ENCODE peak calls at places on chromosomes 3 and 15, in six cellular contexts. One of them, this sample, is unnamed.

GRCh38 chr3:150436161-150436560 is 28.1 kb downstream of the TSC22D2 start:
- DNase-seq in breast epithelium: no peak
- DNase-seq in K562: no peak
- DNase-seq in prostate gland: no peak
- DNase-seq in transverse colon: no peak
- DNase-seq in HCT116: no peak
- DNase-seq in this sample: no peak

GRCh38 chr3:42050126-42050525 is 41.0 kb upstream of the TRAK1 start:
- DNase-seq in breast epithelium: no peak
- DNase-seq in K562: no peak
- DNase-seq in prostate gland: no peak
- DNase-seq in transverse colon: no peak
- DNase-seq in HCT116: no peak
- DNase-seq in this sample: no peak

GRCh38 chr3:1235526-1236120 is 142.8 kb downstream of the CNTN6 start:
- DNase-seq in breast epithelium: no peak
- DNase-seq in K562: no peak
- DNase-seq in prostate gland: no peak
- DNase-seq in transverse colon: no peak
- DNase-seq in HCT116: no peak
- DNase-seq in this sample: no peak

GRCh38 chr3:53045107-53045783 is 628 bp downstream of the SFMBT1 start:
- DNase-seq in breast epithelium: no peak
- DNase-seq in K562: peak
- DNase-seq in prostate gland: peak
- DNase-seq in transverse colon: peak
- DNase-seq in HCT116: no peak
- DNase-seq in this sample: peak

GRCh38 chr3:65342084-65342683 is 654.4 kb upstream of the ADAMTS9 start:
- DNase-seq in breast epithelium: peak
- DNase-seq in K562: peak
- DNase-seq in prostate gland: peak
- DNase-seq in transverse colon: peak
- DNase-seq in HCT116: peak
- DNase-seq in this sample: peak

GRCh38 chr3:112357888-112358287 is 24.9 kb downstream of the CD200 start:
- DNase-seq in breast epithelium: no peak
- DNase-seq in K562: no peak
- DNase-seq in prostate gland: no peak
- DNase-seq in transverse colon: no peak
- DNase-seq in HCT116: no peak
- DNase-seq in this sample: no peak

GRCh38 chr15:42045211-42045615 is 24.4 kb upstream of the PLA2G4E start:
- DNase-seq in breast epithelium: no peak
- DNase-seq in K562: peak
- DNase-seq in prostate gland: no peak
- DNase-seq in transverse colon: no peak
- DNase-seq in HCT116: no peak
- DNase-seq in this sample: no peak

GRCh38 chr15:27725733-27726132 is 373.4 kb downstream of the OCA2 start:
- DNase-seq in breast epithelium: no peak
- DNase-seq in K562: no peak
- DNase-seq in prostate gland: no peak
- DNase-seq in transverse colon: no peak
- DNase-seq in HCT116: no peak
- DNase-seq in this sample: no peak

GRCh38 chr3:157700405-157700804 is 197.2 kb upstream of the VEPH1 start:
- DNase-seq in breast epithelium: no peak
- DNase-seq in K562: no peak
- DNase-seq in prostate gland: no peak
- DNase-seq in transverse colon: no peak
- DNase-seq in HCT116: peak
- DNase-seq in this sample: no peak

GRCh38 chr15:27092404-27092803 is 121.4 kb downstream of the GABRG3 start:
- DNase-seq in breast epithelium: no peak
- DNase-seq in K562: no peak
- DNase-seq in prostate gland: no peak
- DNase-seq in transverse colon: no peak
- DNase-seq in HCT116: no peak
- DNase-seq in this sample: no peak

GRCh38 chr3:87136066-87136596 is 91.0 kb upstream of the CHMP2B start:
- DNase-seq in breast epithelium: no peak
- DNase-seq in K562: no peak
- DNase-seq in prostate gland: no peak
- DNase-seq in transverse colon: no peak
- DNase-seq in HCT116: no peak
- DNase-seq in this sample: no peak

GRCh38 chr3:184361532-184361931 is at the start of the genes CLCN2 and POLR2H:
- DNase-seq in breast epithelium: no peak
- DNase-seq in K562: peak
- DNase-seq in prostate gland: peak
- DNase-seq in transverse colon: peak
- DNase-seq in HCT116: no peak
- DNase-seq in this sample: peak

GRCh38 chr3:71816141-71816540 is 31.2 kb upstream of the PROK2 start:
- DNase-seq in breast epithelium: no peak
- DNase-seq in K562: no peak
- DNase-seq in prostate gland: no peak
- DNase-seq in transverse colon: no peak
- DNase-seq in HCT116: no peak
- DNase-seq in this sample: no peak

GRCh38 chr15:85330941-85331588 is 49.3 kb upstream of the AKAP13 start:
- DNase-seq in breast epithelium: peak
- DNase-seq in K562: peak
- DNase-seq in prostate gland: peak
- DNase-seq in transverse colon: peak
- DNase-seq in HCT116: peak
- DNase-seq in this sample: peak

GRCh38 chr15:95202569-95203349 is 971.4 kb downstream of the MCTP2 start:
- DNase-seq in breast epithelium: no peak
- DNase-seq in K562: no peak
- DNase-seq in prostate gland: no peak
- DNase-seq in transverse colon: no peak
- DNase-seq in HCT116: no peak
- DNase-seq in this sample: no peak

GRCh38 chr15:39474657-39475056 is 106.2 kb upstream of the THBS1 start:
- DNase-seq in breast epithelium: no peak
- DNase-seq in K562: no peak
- DNase-seq in prostate gland: no peak
- DNase-seq in transverse colon: no peak
- DNase-seq in HCT116: no peak
- DNase-seq in this sample: no peak

GRCh38 chr3:197512691-197513571 is 42.8 kb downstream of the BDH1 start:
- DNase-seq in breast epithelium: no peak
- DNase-seq in K562: no peak
- DNase-seq in prostate gland: no peak
- DNase-seq in transverse colon: no peak
- DNase-seq in HCT116: no peak
- DNase-seq in this sample: no peak

GRCh38 chr15:63971427-63971805 is 74.9 kb downstream of the DAPK2 start:
- DNase-seq in breast epithelium: no peak
- DNase-seq in K562: peak
- DNase-seq in prostate gland: no peak
- DNase-seq in transverse colon: peak
- DNase-seq in HCT116: no peak
- DNase-seq in this sample: no peak

GRCh38 chr3:124860599-124860998 is 26.6 kb downstream of the ITGB5 start:
- DNase-seq in breast epithelium: peak
- DNase-seq in K562: no peak
- DNase-seq in prostate gland: peak
- DNase-seq in transverse colon: peak
- DNase-seq in HCT116: peak
- DNase-seq in this sample: peak

GRCh38 chr15:80107774-80108173 is 45.0 kb upstream of the FAH start:
- DNase-seq in breast epithelium: no peak
- DNase-seq in K562: no peak
- DNase-seq in prostate gland: no peak
- DNase-seq in transverse colon: no peak
- DNase-seq in HCT116: no peak
- DNase-seq in this sample: no peak

GRCh38 chr15:39591141-39591895 is 10.4 kb downstream of the THBS1 start:
- DNase-seq in breast epithelium: no peak
- DNase-seq in K562: no peak
- DNase-seq in prostate gland: no peak
- DNase-seq in transverse colon: peak
- DNase-seq in HCT116: no peak
- DNase-seq in this sample: no peak

GRCh38 chr3:169241575-169241927 is 422.0 kb downstream of the MECOM start:
- DNase-seq in breast epithelium: no peak
- DNase-seq in K562: no peak
- DNase-seq in prostate gland: no peak
- DNase-seq in transverse colon: no peak
- DNase-seq in HCT116: no peak
- DNase-seq in this sample: no peak

GRCh38 chr3:102180291-102180931 is 254.4 kb upstream of the ZPLD1 start:
- DNase-seq in breast epithelium: no peak
- DNase-seq in K562: no peak
- DNase-seq in prostate gland: no peak
- DNase-seq in transverse colon: no peak
- DNase-seq in HCT116: no peak
- DNase-seq in this sample: no peak

GRCh38 chr3:64103131-64103530 is 79.8 kb upstream of the PSMD6 start:
- DNase-seq in breast epithelium: no peak
- DNase-seq in K562: no peak
- DNase-seq in prostate gland: no peak
- DNase-seq in transverse colon: no peak
- DNase-seq in HCT116: no peak
- DNase-seq in this sample: no peak

GRCh38 chr3:62159693-62160092 is 213.7 kb downstream of the FEZF2 start:
- DNase-seq in breast epithelium: no peak
- DNase-seq in K562: no peak
- DNase-seq in prostate gland: peak
- DNase-seq in transverse colon: peak
- DNase-seq in HCT116: no peak
- DNase-seq in this sample: peak

GRCh38 chr3:113111308-113111707 is 100.0 kb upstream of the BOC start:
- DNase-seq in breast epithelium: no peak
- DNase-seq in K562: no peak
- DNase-seq in prostate gland: no peak
- DNase-seq in transverse colon: no peak
- DNase-seq in HCT116: no peak
- DNase-seq in this sample: no peak

GRCh38 chr3:18489939-18490338 is 64.8 kb upstream of the SATB1 start:
- DNase-seq in breast epithelium: no peak
- DNase-seq in K562: no peak
- DNase-seq in prostate gland: no peak
- DNase-seq in transverse colon: no peak
- DNase-seq in HCT116: no peak
- DNase-seq in this sample: no peak

DNA sequence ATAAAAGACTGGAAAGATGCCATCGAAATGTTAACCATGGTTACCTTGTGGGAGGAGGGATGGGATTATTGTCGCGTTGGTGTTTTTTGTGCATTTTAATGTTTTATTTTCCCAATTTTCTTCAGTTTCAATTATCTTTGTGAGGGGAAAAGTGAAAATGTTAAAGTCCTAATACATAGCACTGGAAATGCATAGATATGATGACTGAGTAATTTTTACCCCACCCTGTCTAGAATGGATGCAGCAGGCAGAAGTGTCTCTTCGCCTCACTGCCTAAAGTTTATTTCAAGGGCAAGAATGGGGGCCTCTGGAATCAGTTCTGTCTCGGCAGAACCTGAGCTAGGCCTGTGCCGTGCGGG is 11.5 kb downstream of the FOXL2 start:
- DNase-seq in breast epithelium: no peak
- DNase-seq in K562: no peak
- DNase-seq in prostate gland: no peak
- DNase-seq in transverse colon: no peak
- DNase-seq in HCT116: no peak
- DNase-seq in this sample: no peak
- H3K4me3 ChIP-seq in breast epithelium: no peak
- H3K4me3 ChIP-seq in K562: peak
- H3K4me3 ChIP-seq in prostate gland: no peak
- H3K4me3 ChIP-seq in transverse colon: no peak
- H3K4me3 ChIP-seq in HCT116: peak
- H3K4me3 ChIP-seq in this sample: peak

GRCh38 chr15:55993111-55993803 is at the start of gene NEDD4:
- DNase-seq in breast epithelium: peak
- DNase-seq in K562: peak
- DNase-seq in prostate gland: peak
- DNase-seq in transverse colon: peak
- DNase-seq in HCT116: peak
- DNase-seq in this sample: peak
- TF ChIP-seq POLR2A in breast epithelium: no peak
- TF ChIP-seq POLR2A in K562: peak
- TF ChIP-seq POLR2A in prostate gland: peak
- TF ChIP-seq POLR2A in transverse colon: peak
- TF ChIP-seq POLR2A in HCT116: peak
- TF ChIP-seq POLR2A in this sample: no peak

DNA sequence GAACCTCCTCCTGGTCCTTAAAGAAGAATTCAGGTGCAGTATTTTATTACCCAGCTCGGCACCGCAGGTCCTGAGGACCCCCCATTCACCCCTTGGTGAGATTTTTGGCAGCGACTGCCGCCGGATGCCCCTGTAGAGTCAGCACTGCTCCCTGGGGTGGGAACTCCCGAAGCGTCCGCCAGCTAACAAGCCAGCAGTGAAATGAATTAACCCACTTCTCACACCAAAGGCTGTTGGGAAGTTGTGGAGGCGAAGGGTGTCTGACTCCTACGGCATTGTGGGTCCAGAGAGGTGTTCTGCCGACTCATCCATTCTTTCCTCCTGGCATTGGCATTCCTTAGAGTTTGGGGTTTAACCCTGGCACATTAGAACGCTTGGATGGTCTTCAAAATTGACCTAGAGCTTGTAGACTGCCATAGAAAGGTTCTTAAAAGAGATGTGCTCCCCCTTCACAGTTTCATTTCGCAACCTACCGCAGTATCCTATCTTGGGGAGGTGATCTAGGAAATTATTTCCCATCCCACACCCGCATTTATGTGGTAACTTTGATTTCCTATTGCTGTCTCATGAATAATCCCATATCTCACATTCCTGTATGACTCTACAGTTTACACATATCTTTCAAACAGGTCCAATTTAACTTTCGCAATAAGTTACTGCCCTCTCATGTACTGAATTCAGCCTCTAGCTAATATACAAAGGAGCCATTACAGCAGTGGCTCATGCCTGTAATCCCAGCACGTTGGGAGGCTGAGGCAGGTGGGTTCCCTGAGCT is 879 bp upstream of the EIF5A2 start:
- DNase-seq in breast epithelium: no peak
- DNase-seq in K562: no peak
- DNase-seq in prostate gland: no peak
- DNase-seq in transverse colon: no peak
- DNase-seq in HCT116: no peak
- DNase-seq in this sample: no peak
- TF ChIP-seq POLR2AphosphoS5 in breast epithelium: no peak
- TF ChIP-seq POLR2AphosphoS5 in K562: no peak
- TF ChIP-seq POLR2AphosphoS5 in prostate gland: no peak
- TF ChIP-seq POLR2AphosphoS5 in transverse colon: peak
- TF ChIP-seq POLR2AphosphoS5 in HCT116: no peak
- TF ChIP-seq POLR2AphosphoS5 in this sample: no peak

DNA sequence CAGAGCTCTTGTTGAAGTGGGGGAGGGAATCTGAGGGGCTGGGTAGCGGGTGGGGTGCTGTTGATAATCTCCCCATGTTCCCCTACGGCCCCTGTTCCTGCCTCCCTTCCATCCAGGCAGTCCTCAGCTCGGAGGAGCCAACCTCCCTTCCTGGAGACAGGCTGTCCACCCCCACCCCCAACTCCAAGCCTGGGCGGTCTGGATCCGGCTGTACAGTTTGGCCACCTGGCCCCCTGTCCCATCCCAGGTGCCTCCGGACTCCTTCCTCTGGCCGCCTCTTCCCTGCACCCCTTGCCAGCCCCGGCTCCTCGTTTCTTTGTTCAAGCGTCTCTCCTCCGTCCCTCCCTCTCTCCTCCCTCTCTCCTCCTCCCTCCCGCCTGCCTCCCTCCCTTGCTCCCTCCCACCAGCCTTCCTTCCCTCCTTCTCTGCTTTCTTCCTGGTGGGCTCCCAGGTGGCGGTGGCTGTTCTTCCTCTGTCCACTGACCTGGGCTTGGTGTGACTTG is 1.9 kb downstream of the SEMA3F start:
- DNase-seq in breast epithelium: no peak
- DNase-seq in K562: peak
- DNase-seq in prostate gland: peak
- DNase-seq in transverse colon: peak
- DNase-seq in HCT116: no peak
- DNase-seq in this sample: peak
- H3K4me3 ChIP-seq in breast epithelium: peak
- H3K4me3 ChIP-seq in K562: no peak
- H3K4me3 ChIP-seq in prostate gland: peak
- H3K4me3 ChIP-seq in transverse colon: no peak
- H3K4me3 ChIP-seq in HCT116: no peak
- H3K4me3 ChIP-seq in this sample: peak